ENCODE peak calls at places on chromosomes 12 and 14, in six cellular contexts. O is esophagus muscularis mucosa, K is adipocyte, N is AG10803, I is HTR-8/SVneo, R is fibroblast of lung. Q is an unnamed sample.

GRCh38 chr12:115323223-115323905 is 639.4 kb upstream of the TBX3 start:
- DNase-seq in O (no peak), K (peak), N (peak), I (no peak), R (peak), Q (peak)

GRCh38 chr14:83133986-83134664 is 1600.5 kb upstream of the SEL1L start:
- DNase-seq in O (no peak), K (no peak), N (no peak), I (no peak), R (no peak), Q (no peak)

GRCh38 chr12:122866379-122866778 is 29.5 kb downstream of the VPS37B start:
- DNase-seq in O (no peak), K (no peak), N (no peak), I (no peak), R (no peak), Q (no peak)

GRCh38 chr12:110536834-110537604 is 34.9 kb downstream of the RAD9B start:
- DNase-seq in O (no peak), K (peak), N (peak), I (no peak), R (no peak), Q (no peak)

GRCh38 chr12:6038160-6038559 is 86.3 kb downstream of the VWF start:
- DNase-seq in O (no peak), K (peak), N (peak), I (peak), R (peak), Q (peak)

GRCh38 chr14:23567186-23568020 is at the start of gene AP1G2:
- DNase-seq in O (peak), K (peak), N (peak), I (peak), R (peak), Q (peak)

GRCh38 chr12:33423706-33424105 is 15.9 kb downstream of the SYT10 start:
- DNase-seq in O (no peak), K (no peak), N (no peak), I (no peak), R (no peak), Q (no peak)

GRCh38 chr14:103817595-103817994 is 29.8 kb downstream of the PPP1R13B start:
- DNase-seq in O (no peak), K (no peak), N (no peak), I (no peak), R (no peak), Q (no peak)

GRCh38 chr12:8957561-8957960 is 8.1 kb upstream of the M6PR start:
- DNase-seq in O (no peak), K (no peak), N (no peak), I (no peak), R (no peak), Q (no peak)

GRCh38 chr14:64841121-64841611 is 38.5 kb downstream of the SPTB start:
- DNase-seq in O (no peak), K (peak), N (peak), I (peak), R (peak), Q (peak)

GRCh38 chr14:71135496-71135895 is 228.2 kb downstream of the PCNX1 start:
- DNase-seq in O (peak), K (no peak), N (no peak), I (no peak), R (no peak), Q (no peak)

GRCh38 chr14:44453433-44454171 is 53.5 kb downstream of the FSCB start:
- DNase-seq in O (no peak), K (no peak), N (no peak), I (no peak), R (no peak), Q (no peak)